ENCODE peak calls at places on chromosomes 11 and 22, in six cellular contexts. K, N, I, U, H and A are unnamed samples.

GRCh38 chr11:119057000-119057769 is at the start of gene HYOU1:
- DNase-seq in K (peak), N (peak), I (peak), U (peak), H (peak), A (peak)

GRCh38 chr11:2306971-2307732 is 5.3 kb downstream of the TSPAN32 start:
- DNase-seq in K (no peak), N (no peak), I (no peak), U (no peak), H (no peak), A (peak)

GRCh38 chr11:13405220-13405619 is 57.8 kb downstream of the BTBD10 start:
- DNase-seq in K (no peak), N (no peak), I (no peak), U (no peak), H (no peak), A (no peak)

GRCh38 chr22:47310601-47311000 is 548.2 kb downstream of the TBC1D22A start:
- DNase-seq in K (peak), N (no peak), I (no peak), U (no peak), H (no peak), A (no peak)

GRCh38 chr22:19450363-19451175 is 3.1 kb upstream of the C22orf39 start:
- DNase-seq in K (no peak), N (no peak), I (no peak), U (no peak), H (no peak), A (no peak)

GRCh38 chr11:98711011-98711410 is 309.7 kb upstream of the CNTN5 start:
- DNase-seq in K (no peak), N (no peak), I (no peak), U (no peak), H (no peak), A (no peak)

GRCh38 chr11:94151903-94152677 is 23.4 kb downstream of the PANX1 start:
- DNase-seq in K (peak), N (no peak), I (no peak), U (peak), H (peak), A (peak)

GRCh38 chr22:23062616-23063538 is 7.4 kb upstream of the GNAZ start:
- DNase-seq in K (no peak), N (no peak), I (no peak), U (no peak), H (no peak), A (peak)

GRCh38 chr11:75259711-75260110 is 19.1 kb downstream of the TPBGL start:
- DNase-seq in K (no peak), N (no peak), I (no peak), U (no peak), H (no peak), A (no peak)

GRCh38 chr11:87338046-87338639 is 300.4 kb downstream of the TMEM135 start:
- DNase-seq in K (no peak), N (no peak), I (no peak), U (no peak), H (no peak), A (no peak)

GRCh38 chr11:111347723-111348115 is 31.4 kb downstream of the POU2AF1 start:
- DNase-seq in K (no peak), N (no peak), I (no peak), U (no peak), H (no peak), A (no peak)
- TF ChIP-seq CHD2 in K (no peak), N (no peak), I (no peak), U (no peak), H (no peak), A (no peak)

DNA sequence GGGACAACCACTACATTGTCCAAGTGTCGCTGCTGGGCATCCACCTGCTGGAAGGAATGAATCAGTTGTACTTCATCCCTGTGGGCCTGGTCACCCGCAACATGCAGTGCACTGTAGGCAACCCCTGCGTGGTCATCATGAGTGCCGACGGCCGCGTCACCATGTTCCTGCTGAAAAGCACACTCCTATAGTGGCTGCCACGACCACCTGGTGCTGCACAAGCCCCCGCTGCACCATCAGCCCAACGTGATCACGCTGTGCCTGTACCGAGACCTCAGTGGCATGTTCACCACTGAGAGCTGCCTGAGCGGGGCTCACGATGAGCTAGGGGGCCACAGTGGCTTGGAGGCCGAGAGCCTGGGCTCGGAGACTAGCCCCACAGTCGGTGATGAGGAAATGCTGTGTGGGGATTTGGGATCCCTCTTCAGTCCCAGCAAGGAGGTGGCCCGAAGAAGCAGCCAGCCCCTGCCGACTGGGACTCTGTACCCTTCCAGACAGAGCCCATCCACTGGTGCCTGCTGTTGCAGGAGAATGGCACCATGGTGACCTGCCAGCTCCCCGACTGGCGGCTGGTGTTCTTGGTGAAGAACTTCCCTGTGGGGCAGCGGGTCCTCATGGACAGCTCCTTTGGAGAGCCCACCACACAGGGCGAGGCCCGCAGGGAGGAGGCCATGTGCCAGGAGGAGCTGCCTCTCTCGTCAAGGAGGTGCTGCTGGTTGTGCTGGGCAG is 15.7 kb upstream of the SLC5A4 start:
- DNase-seq in K (no peak), N (no peak), I (no peak), U (no peak), H (no peak), A (no peak)
- TF ChIP-seq CHD2 in K (no peak), N (no peak), I (no peak), U (no peak), H (no peak), A (no peak)

DNA sequence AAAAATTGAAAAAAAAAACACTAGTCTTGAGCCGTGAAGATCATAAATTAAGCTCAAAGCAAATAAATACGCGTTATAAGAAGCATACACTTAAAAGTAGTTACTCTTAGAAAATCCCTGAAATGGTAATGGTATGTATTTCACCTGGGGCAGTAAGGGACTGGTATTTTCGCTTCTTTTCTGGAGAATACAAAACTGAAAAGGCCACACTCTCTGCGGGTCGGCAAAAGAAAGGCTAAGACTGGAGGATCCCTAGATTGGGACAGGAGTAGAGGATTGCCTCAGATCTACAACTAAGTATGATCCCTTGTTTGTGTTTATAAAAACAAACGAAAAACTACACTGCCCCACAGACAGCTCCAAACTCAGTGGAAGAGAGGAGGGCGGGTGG is 617 bp downstream of the TSG101 start:
- DNase-seq in K (no peak), N (no peak), I (no peak), U (no peak), H (no peak), A (no peak)
- TF ChIP-seq CHD2 in K (no peak), N (no peak), I (no peak), U (no peak), H (no peak), A (no peak)

DNA sequence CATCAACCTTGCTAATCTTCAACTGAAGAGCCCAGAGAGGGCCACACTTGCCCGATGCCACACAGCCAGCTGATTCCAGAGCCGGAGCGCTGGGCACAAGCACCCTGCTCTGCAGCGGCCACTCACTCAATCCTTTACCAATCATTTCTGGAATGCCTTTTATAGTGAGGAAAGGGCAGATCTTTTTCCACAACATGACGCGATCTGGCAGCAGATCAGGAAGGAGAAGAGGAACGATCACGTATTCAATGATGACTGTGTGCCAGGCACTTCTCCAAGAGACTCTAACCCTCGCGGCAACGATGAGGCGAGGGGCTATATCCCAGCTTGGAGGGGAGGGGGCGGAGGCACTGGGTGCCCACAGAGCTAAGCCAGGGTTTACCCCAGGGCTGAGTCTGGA is 56.3 kb upstream of the TCF20 start:
- DNase-seq in K (no peak), N (no peak), I (no peak), U (no peak), H (no peak), A (no peak)
- TF ChIP-seq CHD2 in K (no peak), N (no peak), I (no peak), U (no peak), H (no peak), A (no peak)

GRCh38 chr11:108405706-108406105 is 61.6 kb downstream of the C11orf65 start:
- DNase-seq in K (no peak), N (no peak), I (no peak), U (no peak), H (no peak), A (no peak)
- TF ChIP-seq CHD2 in K (no peak), N (no peak), I (no peak), U (no peak), H (no peak), A (no peak)

GRCh38 chr22:50227588-50228215 is 17.1 kb downstream of the TUBGCP6 start:
- DNase-seq in K (no peak), N (no peak), I (no peak), U (no peak), H (no peak), A (no peak)
- TF ChIP-seq CHD2 in K (no peak), N (no peak), I (no peak), U (no peak), H (no peak), A (no peak)

GRCh38 chr11:44235765-44236201 is 74.2 kb downstream of the ALX4 start:
- DNase-seq in K (no peak), N (no peak), I (no peak), U (no peak), H (no peak), A (no peak)
- TF ChIP-seq CHD2 in K (no peak), N (no peak), I (no peak), U (no peak), H (no peak), A (no peak)